ENCODE peak calls at places on chromosomes 11 and 22, in seven cellular contexts. K is heart right ventricle, E is breast epithelium, R is Panc1, N is A549, U is Peyer's patch, O is GM23338. A is an unnamed sample.

GRCh38 chr11:61890536-61891330 is 612 bp downstream of the FADS3 start:
- DNase-seq in K (peak; percentile 48), E (no peak), R (no peak), N (peak; percentile 50), U (peak; percentile 33), O (no peak), A (peak; percentile 40)

GRCh38 chr11:8989411-8989810 is 14.4 kb downstream of the NRIP3 start:
- DNase-seq in K (no peak), E (no peak), R (no peak), N (no peak), U (no peak), O (peak; percentile 22), A (no peak)

GRCh38 chr22:30902496-30903357 is 65.8 kb downstream of the MORC2 start:
- DNase-seq in K (no peak), E (no peak), R (no peak), N (no peak), U (peak; percentile 24), O (no peak), A (no peak)

GRCh38 chr11:63761870-63762661 is 6.5 kb downstream of the ZFTA start:
- DNase-seq in K (peak; percentile 17), E (no peak), R (no peak), N (no peak), U (no peak), O (peak; percentile 96), A (no peak)

GRCh38 chr11:29131055-29131454 is 885.8 kb downstream of the KCNA4 start:
- DNase-seq in K (no peak), E (no peak), R (no peak), N (no peak), U (no peak), O (no peak), A (no peak)

GRCh38 chr11:96065379-96065778 is 141.5 kb upstream of the MTMR2 start:
- DNase-seq in K (no peak), E (no peak), R (no peak), N (no peak), U (no peak), O (no peak), A (no peak)

GRCh38 chr22:46763051-46763705 is 728 bp downstream of the TBC1D22A start:
- DNase-seq in K (peak; percentile 78), E (no peak), R (no peak), N (no peak), U (peak; percentile 86), O (peak; percentile 51), A (peak; percentile 55)

GRCh38 chr11:132022718-132023117 is 652.3 kb downstream of the NTM start:
- DNase-seq in K (no peak), E (no peak), R (no peak), N (no peak), U (no peak), O (no peak), A (no peak)

GRCh38 chr11:113675003-113675471 is 31.1 kb downstream of the TMPRSS5 start:
- DNase-seq in K (no peak), E (no peak), R (no peak), N (no peak), U (no peak), O (no peak), A (no peak)

GRCh38 chr11:86799680-86800075 is 664 bp upstream of the PRSS23 start:
- DNase-seq in K (no peak), E (no peak), R (no peak), N (peak; percentile 61), U (no peak), O (peak; percentile 41), A (peak; percentile 70)

GRCh38 chr11:115496892-115497291 is 7.3 kb downstream of the CADM1 start:
- DNase-seq in K (no peak), E (no peak), R (no peak), N (no peak), U (no peak), O (no peak), A (no peak)

GRCh38 chr22:43113516-43114251 is 3.1 kb downstream of the BIK start:
- DNase-seq in K (no peak), E (peak; percentile 77), R (no peak), N (no peak), U (no peak), O (no peak), A (no peak)

GRCh38 chr22:43114958-43115357 is 4.4 kb downstream of the BIK start:
- DNase-seq in K (no peak), E (peak; percentile 83), R (no peak), N (no peak), U (no peak), O (no peak), A (no peak)

GRCh38 chr22:43116932-43117331 is 6.4 kb downstream of the BIK start:
- DNase-seq in K (no peak), E (no peak), R (no peak), N (no peak), U (no peak), O (no peak), A (no peak)

GRCh38 chr22:43118953-43119458 is 8.5 kb downstream of the BIK start:
- DNase-seq in K (no peak), E (no peak), R (no peak), N (no peak), U (peak; percentile 59), O (no peak), A (no peak)

GRCh38 chr22:43118024-43118849 is 7.7 kb downstream of the BIK start:
- DNase-seq in K (no peak), E (no peak), R (no peak), N (no peak), U (no peak), O (no peak), A (no peak)
- H3K4me1 ChIP-seq in K (no peaks in the 10 kb centered on the region), E (no peaks in the 10 kb centered on the region), R (no peaks in the 10 kb centered on the region), N (no peaks in the 10 kb centered on the region), U (peaks cover 16% of the 10 kb centered on the region), O (no peaks in the 10 kb centered on the region), A (no peaks in the 10 kb centered on the region)

DNA sequence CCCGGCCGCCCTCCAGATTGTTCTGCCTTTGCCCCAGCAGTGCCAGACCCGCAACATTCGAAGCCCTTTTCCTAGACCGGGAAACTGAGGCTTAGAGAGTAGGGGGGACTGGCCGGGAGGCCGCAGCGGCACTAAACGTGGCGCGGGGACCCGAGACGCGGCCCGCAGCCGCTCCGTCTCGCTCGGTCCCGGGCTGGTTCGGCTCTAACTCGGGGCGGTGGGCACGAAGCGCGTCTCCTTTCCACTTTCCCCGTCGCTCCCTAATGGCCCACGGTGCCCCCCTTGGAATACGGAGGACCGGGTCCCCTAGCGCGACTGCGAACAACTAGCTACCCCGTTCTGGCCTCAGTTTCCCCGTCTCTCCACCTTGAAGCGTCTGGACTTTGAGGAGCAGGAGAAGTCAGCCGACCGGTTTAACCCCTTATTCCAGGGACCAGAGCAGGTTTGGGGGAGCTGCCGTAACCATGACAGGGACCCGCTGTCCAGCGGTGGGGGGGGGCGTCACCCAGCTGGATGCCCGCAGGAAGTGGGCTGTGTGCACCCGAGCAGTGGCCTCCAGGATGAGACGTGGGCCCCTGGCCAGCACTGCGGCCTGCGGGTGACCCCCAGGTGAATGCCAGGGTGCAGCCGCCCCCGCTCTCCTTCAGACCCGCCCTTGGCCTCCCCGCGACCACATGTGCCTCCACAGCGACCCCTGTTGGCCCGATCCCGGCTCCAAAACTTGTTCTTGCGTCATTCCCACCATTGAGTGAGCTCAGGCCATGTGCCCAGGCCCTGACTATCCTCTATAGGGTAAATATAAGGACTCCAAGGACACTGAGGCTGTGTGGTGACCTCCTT is 1.1 kb downstream of the CDC42EP1 start:
- DNase-seq in K (peak; percentile 95), E (peak; percentile 97), R (no peak), N (peak; percentile 85), U (peak; percentile 78), O (peak; percentile 96), A (peak; percentile 96)
- H3K27ac ChIP-seq in K (peak overlapping the region; percentile 97), E (peak overlapping the region; percentile 97), R (peak overlapping the region; percentile 84), N (peak overlapping the region; percentile 100), U (peak overlapping the region; percentile 78), O (no peak overlapping the region), A (peak overlapping the region; percentile 98)

GRCh38 chr11:7575841-7576451 is 62.1 kb downstream of the PPFIBP2 start:
- DNase-seq in K (no peak), E (no peak), R (no peak), N (peak; percentile 56), U (no peak), O (no peak), A (peak; percentile 70)

GRCh38 chr11:7577883-7578242 is 64.1 kb downstream of the PPFIBP2 start:
- DNase-seq in K (no peak), E (no peak), R (no peak), N (no peak), U (no peak), O (peak; percentile 69), A (no peak)

GRCh38 chr11:7578276-7578955 is 64.6 kb downstream of the PPFIBP2 start:
- DNase-seq in K (no peak), E (no peak), R (no peak), N (no peak), U (no peak), O (no peak), A (no peak)

GRCh38 chr11:7576671-7577225 is 62.9 kb downstream of the PPFIBP2 start:
- DNase-seq in K (peak; percentile 67), E (no peak), R (no peak), N (no peak), U (no peak), O (peak; percentile 19), A (peak; percentile 40)

GRCh38 chr11:7577226-7577882 is 63.6 kb downstream of the PPFIBP2 start:
- DNase-seq in K (peak; percentile 63), E (no peak), R (no peak), N (no peak), U (no peak), O (no peak), A (peak; percentile 63)
- TF ChIP-seq CTCF in K (no peak), E (no peak), R (no peak), N (no peak), U (no peak), O (no peak), A (no peak)

GRCh38 chr11:10797561-10797960 is 11.2 kb downstream of the EIF4G2 start:
- DNase-seq in K (no peak), E (no peak), R (no peak), N (no peak), U (no peak), O (no peak), A (no peak)
- H3K4me1 ChIP-seq in K (peaks cover 5% of the 10 kb centered on the region), E (no peaks in the 10 kb centered on the region), R (peaks cover 44% of the 10 kb centered on the region), N (peaks cover 35% of the 10 kb centered on the region), U (no peaks in the 10 kb centered on the region), O (no peaks in the 10 kb centered on the region), A (no peaks in the 10 kb centered on the region)

GRCh38 chr11:69012092-69013008 is 696 bp downstream of the MRGPRF start:
- DNase-seq in K (no peak), E (no peak), R (no peak), N (no peak), U (no peak), O (peak; percentile 34), A (no peak)
- H3K27ac ChIP-seq in K (peak overlapping the region; percentile 78), E (peak overlapping the region; percentile 95), R (no peak overlapping the region), N (no peak overlapping the region), U (peak overlapping the region; percentile 72), O (no peak overlapping the region), A (peak overlapping the region; percentile 88)